ENCODE peak calls at places on chromosomes 12 and 14, in seven cellular contexts. O, I, Y, Q, F, T and C are unnamed samples.

GRCh38 chr12:18861287-18861858 is 123.5 kb downstream of the CAPZA3 start:
- DNase-seq in Y (peak), O (no peak), I (no peak), Q (no peak), F (peak), T (no peak), C (no peak)

GRCh38 chr14:24273422-24273998 is 2.1 kb upstream of the RABGGTA start:
- DNase-seq in Q (no peak), O (no peak), Y (no peak), T (peak), F (no peak), I (no peak), C (no peak)

GRCh38 chr12:53049582-53050318 is at the start of gene TNS2:
- DNase-seq in Y (peak), Q (no peak), I (peak), O (no peak), T (peak), F (peak), C (peak)

GRCh38 chr12:6226701-6227096 is 26.5 kb downstream of the CD9 start:
- DNase-seq in O (no peak), Q (no peak), F (no peak), T (no peak), I (no peak), Y (no peak), C (no peak)

GRCh38 chr12:65106948-65107347 is 14.2 kb downstream of the WIF1 start:
- DNase-seq in F (no peak), O (no peak), T (no peak), I (no peak), Q (no peak), Y (peak), C (no peak)

GRCh38 chr12:88998421-88998820 is 353.9 kb downstream of the DUSP6 start:
- DNase-seq in Q (no peak), F (no peak), Y (peak), I (no peak), O (no peak), T (no peak), C (no peak)

GRCh38 chr12:113988976-113989375 is 22.9 kb upstream of the RBM19 start:
- DNase-seq in I (no peak), O (no peak), F (no peak), Y (no peak), Q (no peak), T (no peak), C (no peak)

GRCh38 chr14:94686511-94687160 is 74.4 kb downstream of the SERPINA3 start:
- DNase-seq in T (no peak), O (no peak), F (no peak), Y (no peak), Q (no peak), I (peak), C (no peak)

GRCh38 chr14:36880276-36880675 is 218.6 kb downstream of the PAX9 start:
- DNase-seq in F (no peak), T (no peak), I (no peak), Q (no peak), Y (no peak), O (no peak), C (no peak)

GRCh38 chr14:36884049-36884448 is 222.4 kb downstream of the PAX9 start:
- DNase-seq in I (no peak), O (no peak), T (no peak), F (no peak), Q (no peak), Y (no peak), C (no peak)

GRCh38 chr14:36874396-36875138 is 212.9 kb downstream of the PAX9 start:
- DNase-seq in F (no peak), I (no peak), Y (no peak), O (no peak), Q (no peak), T (no peak), C (no peak)

GRCh38 chr14:36879558-36879957 is 217.9 kb downstream of the PAX9 start:
- DNase-seq in I (no peak), F (no peak), Q (no peak), Y (no peak), O (no peak), T (no peak), C (no peak)
- H3K4ac ChIP-seq in I (no peak), F (no peak), Q (no peak), Y (no peak), O (no peak), T (no peak), C (no peak)

DNA sequence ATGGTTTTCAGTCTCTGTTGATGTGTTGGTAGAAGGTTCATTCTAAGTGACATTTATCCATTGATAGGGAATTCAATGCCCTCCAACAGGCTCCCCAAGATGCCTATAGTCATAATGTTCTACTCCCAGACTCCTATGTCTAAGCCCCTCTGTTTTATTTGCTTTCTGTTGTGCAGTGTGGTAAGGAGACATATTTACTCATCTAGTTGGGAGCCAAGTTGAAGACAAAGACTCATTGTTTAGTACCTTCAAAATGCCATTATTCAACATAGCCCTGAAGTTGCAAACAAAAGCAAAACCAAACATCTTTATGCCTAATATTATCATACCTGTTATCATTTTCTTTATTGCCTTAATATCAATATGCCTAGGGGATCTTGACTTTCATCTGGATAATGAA is 302.1 kb downstream of the RMST start:
- DNase-seq in Q (no peak), T (no peak), Y (no peak), O (no peak), F (no peak), I (no peak), C (no peak)
- H3K4ac ChIP-seq in Q (no peak), T (no peak), Y (no peak), O (no peak), F (no peak), I (no peak), C (no peak)

DNA sequence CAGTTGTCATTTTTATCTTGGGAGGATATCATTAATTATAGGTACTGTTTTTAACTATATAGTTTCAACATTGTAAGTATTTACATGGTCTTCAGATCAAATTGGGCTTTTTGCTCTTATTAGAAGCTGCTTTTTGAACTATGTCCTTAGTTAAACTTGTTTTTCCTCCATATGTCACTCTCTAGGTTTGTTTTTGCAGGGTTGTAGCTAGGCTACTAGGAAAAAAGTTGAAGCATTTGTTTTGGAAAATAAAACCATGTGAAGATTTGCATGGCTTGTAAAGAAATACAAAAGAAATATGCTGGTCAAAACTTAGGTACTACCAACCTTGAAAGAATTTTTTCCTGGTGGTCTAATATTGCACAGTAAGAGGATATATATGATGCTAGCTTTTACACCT is 3.4 kb downstream of the ARID2 start:
- DNase-seq in T (no peak), F (peak), Y (no peak), I (no peak), Q (no peak), O (no peak), C (no peak)
- H3K4ac ChIP-seq in T (no peak), F (no peak), Y (no peak), I (no peak), Q (no peak), O (no peak), C (no peak)

GRCh38 chr12:80064269-80064668 is 35.1 kb upstream of the OTOGL start:
- DNase-seq in I (no peak), Q (no peak), Y (peak), F (peak), O (no peak), T (no peak), C (no peak)

GRCh38 chr12:80058586-80058985 is 40.8 kb upstream of the OTOGL start:
- DNase-seq in Q (no peak), Y (no peak), I (no peak), F (no peak), O (no peak), T (no peak), C (no peak)

GRCh38 chr12:80056845-80057244 is 42.5 kb upstream of the OTOGL start:
- DNase-seq in I (no peak), Y (no peak), F (no peak), T (no peak), Q (no peak), O (no peak), C (no peak)

GRCh38 chr12:80056232-80056631 is 43.1 kb upstream of the OTOGL start:
- DNase-seq in O (no peak), Q (no peak), I (no peak), T (no peak), F (no peak), Y (no peak), C (no peak)

DNA sequence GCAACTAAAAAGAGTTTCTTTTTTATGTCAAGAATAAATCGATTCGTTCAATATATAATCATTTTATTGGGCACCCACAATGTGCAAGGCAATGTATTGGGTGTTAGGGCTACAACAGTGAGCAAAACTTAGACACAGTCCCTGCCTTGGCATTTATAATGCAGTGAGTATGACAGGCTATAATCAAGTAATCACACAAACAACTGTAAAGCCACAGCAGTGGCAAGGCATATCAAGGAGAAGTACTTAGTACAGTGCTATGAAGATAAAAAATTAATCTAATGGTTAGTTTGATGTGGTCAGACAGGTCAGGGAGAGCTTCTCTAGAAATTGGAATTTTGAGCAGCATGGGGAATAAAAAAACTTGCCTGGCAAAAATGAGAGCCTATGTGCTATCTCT is 39.5 kb upstream of the OTOGL start:
- DNase-seq in Q (no peak), Y (no peak), I (no peak), O (no peak), T (no peak), F (no peak), C (no peak)
- H3K4ac ChIP-seq in Q (no peak), Y (no peak), I (no peak), O (no peak), T (no peak), F (no peak), C (no peak)

DNA sequence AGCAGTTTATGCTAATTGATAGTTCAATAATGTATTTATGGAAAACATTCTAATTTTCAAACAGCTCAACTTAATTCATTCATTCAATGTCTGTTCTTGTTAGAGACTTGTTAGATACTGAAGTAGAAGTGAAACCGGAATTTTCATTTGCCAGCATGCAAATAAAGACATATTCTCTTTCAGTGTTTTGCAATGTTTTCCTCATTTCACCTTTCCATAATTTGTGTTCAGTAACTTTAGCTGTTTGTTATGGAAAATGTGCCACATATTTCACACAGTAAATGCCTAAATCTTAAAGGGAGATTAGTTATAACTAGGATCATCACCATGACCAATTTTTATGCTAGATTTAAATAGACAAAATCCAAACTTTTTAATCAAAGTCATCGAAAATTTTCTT is 21.2 kb downstream of the TAS2R50 start:
- DNase-seq in Y (no peak), T (no peak), Q (no peak), O (no peak), F (no peak), I (no peak), C (no peak)
- H3K4ac ChIP-seq in Y (no peak), T (no peak), Q (no peak), O (no peak), F (no peak), I (no peak), C (no peak)

DNA sequence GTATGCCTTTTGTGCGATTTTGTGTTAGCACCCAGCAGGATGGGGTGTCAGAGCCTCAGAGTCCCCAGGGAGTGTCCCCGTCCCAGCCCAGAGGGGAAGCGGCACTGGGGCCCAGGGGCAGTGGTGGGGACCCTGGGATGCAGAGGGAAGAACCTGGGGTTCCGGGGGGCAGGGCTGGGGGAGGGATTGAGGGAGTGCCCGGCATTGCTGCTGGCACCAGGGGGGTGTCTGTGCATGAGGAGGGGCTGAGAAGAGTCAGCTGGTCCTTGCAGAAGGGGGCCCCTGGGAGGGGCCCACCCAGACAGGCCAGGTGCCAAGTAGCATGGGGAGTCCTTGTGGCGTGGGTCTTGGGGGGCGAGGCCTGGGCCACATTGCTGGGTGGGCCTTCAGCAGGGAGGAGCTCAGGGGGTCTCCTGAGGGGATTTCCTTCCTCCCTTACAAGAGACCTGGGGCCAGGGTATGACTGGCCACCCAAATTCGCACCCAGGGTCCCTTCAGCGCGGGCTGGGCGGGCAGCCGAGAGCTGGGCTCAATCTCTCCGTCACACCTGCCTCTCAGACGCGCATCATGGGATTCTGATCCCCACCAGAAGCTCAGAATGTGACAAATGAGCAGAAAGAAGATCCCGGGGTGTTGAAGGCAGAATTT is 72.3 kb downstream of the KIF26A start:
- DNase-seq in F (no peak), O (no peak), Y (no peak), I (no peak), T (no peak), Q (no peak), C (no peak)
- H3K4ac ChIP-seq in F (no peak), O (no peak), Y (no peak), I (no peak), T (no peak), Q (no peak), C (no peak)

DNA sequence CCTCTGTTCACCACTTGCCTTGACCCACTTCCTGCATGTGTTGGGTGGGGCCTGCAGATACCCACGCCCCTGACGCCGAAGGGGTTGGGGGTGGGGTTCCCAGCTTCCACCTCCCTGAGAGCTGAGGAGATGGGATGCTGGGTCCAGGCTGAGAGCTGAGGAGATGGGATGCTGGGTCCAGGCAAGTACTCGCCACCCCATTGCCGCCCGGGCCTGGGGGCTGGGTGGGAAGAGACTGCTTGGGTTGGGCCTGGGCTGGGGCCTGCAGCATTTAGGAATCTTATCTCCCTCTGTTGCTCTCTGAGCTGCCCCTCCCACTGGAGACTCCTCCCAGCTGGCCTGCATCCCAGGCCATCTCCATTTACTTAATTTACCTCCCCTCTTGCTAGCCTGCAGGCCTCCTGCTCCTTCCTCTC is 17.4 kb downstream of the TEAD4 start:
- DNase-seq in Y (no peak), F (no peak), O (no peak), Q (no peak), I (peak), T (peak), C (peak)
- H3K4ac ChIP-seq in Y (no peak), F (no peak), O (no peak), Q (no peak), I (no peak), T (no peak), C (peak)

DNA sequence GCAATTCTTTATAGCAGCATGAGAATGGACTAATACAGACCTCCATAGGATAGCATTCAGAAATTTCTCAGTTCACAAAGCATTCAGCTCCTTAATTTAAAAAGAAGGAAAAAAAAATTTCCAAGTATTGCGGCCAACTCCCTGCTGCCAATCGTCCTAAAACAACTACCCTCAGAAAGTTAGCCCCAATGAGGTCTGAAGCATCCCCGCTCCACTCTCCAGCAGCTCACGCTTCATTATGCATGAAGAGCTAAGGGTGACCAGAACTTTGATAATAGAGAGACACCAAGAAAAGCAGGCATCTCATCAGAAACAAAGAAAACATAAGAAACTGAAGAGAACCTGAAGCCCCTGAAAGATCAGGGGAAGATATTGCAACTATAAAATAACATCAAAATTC is 172.8 kb upstream of the NUDT4 start:
- DNase-seq in Y (no peak), I (no peak), Q (no peak), O (no peak), F (no peak), T (no peak), C (no peak)
- H3K4ac ChIP-seq in Y (no peak), I (no peak), Q (no peak), O (no peak), F (no peak), T (no peak), C (no peak)

GRCh38 chr14:105473677-105474477 is 744 bp upstream of the CRIP2 start:
- DNase-seq in Y (peak), T (peak), I (peak), Q (peak), F (peak), O (peak), C (peak)
- H3K4ac ChIP-seq in Y (no peak), T (no peak), I (no peak), Q (peak), F (no peak), O (no peak), C (no peak)